ENCODE peak calls at places on chromosomes 16 and 17, in eight cellular contexts. P is PC-3; E is fibroblast of the aortic adventitia; Q is brain microvascular endothelial cell; F is T follicular helper cell; U is CD4-positive, CD25-positive, alpha-beta regulatory T cell; K is activated CD4-positive, alpha-beta T cell treated with anti-CD3 and anti-CD28 coated beads for 24 hours; V is sigmoid colon. H is an unnamed sample.

GRCh38 chr17:14270508-14270907 is 30.4 kb upstream of the HS3ST3B1 start:
- DNase-seq in P (no peak), K (no peak), U (no peak), E (no peak), Q (no peak), F (no peak), V (no peak), H (no peak)

GRCh38 chr16:78742501-78743283 is 643.2 kb downstream of the WWOX start:
- DNase-seq in P (no peak), U (peak; percentile 65), V (no peak), E (no peak), K (peak; percentile 56), Q (peak; percentile 47), F (peak; percentile 64), H (no peak)

GRCh38 chr17:44416558-44417289 is 27.3 kb upstream of the ITGA2B start:
- DNase-seq in U (no peak), F (no peak), E (peak; percentile 20), K (no peak), Q (no peak), P (no peak), V (no peak), H (no peak)

GRCh38 chr16:77211880-77212735 is 12.9 kb downstream of the SYCE1L start:
- DNase-seq in U (peak; percentile 69), P (peak; percentile 61), K (peak; percentile 49), F (peak; percentile 70), Q (no peak), V (no peak), E (no peak), H (no peak)

GRCh38 chr17:79148584-79148983 is 74.0 kb downstream of the ENGASE start:
- DNase-seq in E (no peak), V (no peak), P (no peak), U (no peak), F (no peak), K (no peak), Q (no peak), H (no peak)

GRCh38 chr16:14502256-14502875 is 127.7 kb downstream of the PARN start:
- DNase-seq in F (no peak), U (no peak), P (no peak), V (no peak), E (no peak), K (no peak), Q (no peak), H (no peak)

GRCh38 chr17:15744885-15745284 is 12.8 kb downstream of the TBC1D26 start:
- DNase-seq in P (no peak), U (no peak), F (no peak), V (no peak), E (no peak), K (no peak), Q (no peak), H (no peak)

GRCh38 chr17:64156670-64157069 is 26.7 kb upstream of the ERN1 start:
- DNase-seq in F (no peak), K (no peak), E (no peak), V (no peak), Q (no peak), U (no peak), P (no peak), H (no peak)

GRCh38 chr17:39688475-39688835 is 598 bp upstream of the PGAP3 start:
- DNase-seq in Q (no peak), V (no peak), K (no peak), E (peak; percentile 13), P (no peak), U (no peak), F (no peak), H (no peak)

GRCh38 chr16:81127051-81127450 is 30.9 kb upstream of the GCSH start:
- DNase-seq in Q (no peak), P (peak; percentile 51), V (no peak), K (no peak), E (peak; percentile 4), F (no peak), U (no peak), H (no peak)

GRCh38 chr16:50351116-50351515 is 17.7 kb downstream of the BRD7 start:
- DNase-seq in V (no peak), E (no peak), U (no peak), Q (no peak), K (no peak), F (no peak), P (no peak), H (no peak)

GRCh38 chr16:48382131-48382530 is 3.1 kb downstream of the SIAH1 start:
- DNase-seq in V (no peak), U (no peak), F (no peak), Q (no peak), K (no peak), E (no peak), P (no peak), H (no peak)

GRCh38 chr17:82019208-82019727 is 3.4 kb downstream of the CENPX start:
- DNase-seq in F (no peak), E (no peak), Q (no peak), K (no peak), V (no peak), P (no peak), U (no peak), H (no peak)

GRCh38 chr17:1087381-1088241 is 90.7 kb downstream of the TIMM22 start:
- DNase-seq in F (no peak), P (peak; percentile 79), E (peak; percentile 29), Q (no peak), U (no peak), K (no peak), V (peak; percentile 85), H (no peak)

GRCh38 chr16:56262148-56262878 is 71.0 kb downstream of the GNAO1 start:
- DNase-seq in Q (no peak), P (peak; percentile 5), F (peak; percentile 50), K (peak; percentile 12), V (peak; percentile 72), U (no peak), E (no peak), H (no peak)

GRCh38 chr17:79917902-79918484 is 78.8 kb upstream of the CBX4 start:
- DNase-seq in Q (no peak), V (no peak), F (no peak), P (no peak), K (no peak), U (no peak), E (no peak), H (peak; percentile 62)

GRCh38 chr16:80366023-80366422 is 174.8 kb upstream of the DYNLRB2 start:
- DNase-seq in P (no peak), V (no peak), U (no peak), Q (no peak), K (no peak), F (no peak), E (no peak), H (no peak)

GRCh38 chr17:44372036-44372435 is 8.4 kb upstream of the FAM171A2 start:
- DNase-seq in F (no peak), U (no peak), K (no peak), V (no peak), Q (no peak), E (no peak), P (no peak), H (no peak)

GRCh38 chr16:80804451-80805383 is at the start of gene CDYL2:
- DNase-seq in U (peak; percentile 26), K (no peak), Q (no peak), V (no peak), P (peak; percentile 57), F (peak; percentile 16), E (no peak), H (no peak)

GRCh38 chr17:76446449-76447231 is 6.3 kb downstream of the UBE2O start:
- DNase-seq in F (no peak), P (peak; percentile 98), K (no peak), E (peak; percentile 78), V (no peak), U (no peak), Q (peak; percentile 80), H (no peak)

GRCh38 chr16:88103011-88103410 is 151.8 kb downstream of the BANP start:
- DNase-seq in K (no peak), F (no peak), V (no peak), Q (no peak), P (no peak), U (no peak), E (no peak), H (peak; percentile 49)

GRCh38 chr16:75541236-75541635 is 5.3 kb upstream of the CHST5 start:
- DNase-seq in E (no peak), K (no peak), P (no peak), V (no peak), F (no peak), U (no peak), Q (no peak), H (peak; percentile 13)

GRCh38 chr17:50270430-50271172 is 3.7 kb upstream of the TMEM92 start:
- DNase-seq in P (no peak), U (no peak), F (no peak), K (no peak), V (peak; percentile 84), Q (peak; percentile 63), E (peak; percentile 73), H (peak; percentile 90)